ENCODE peak calls at places on chromosomes 7 and 10, in five cellular contexts. H is neuronal stem cell, Z is H1, T is H9, W is IMR-90. M is an unnamed sample.

GRCh38 chr10:16626697-16627096 is 105.0 kb upstream of the C1QL3 start:
- DNase-seq in H (peak), Z (no peak), T (no peak), W (no peak), M (peak)

GRCh38 chr10:66167816-66168215 is 758.0 kb upstream of the LRRTM3 start:
- DNase-seq in H (no peak), Z (no peak), T (no peak), W (no peak), M (peak)

GRCh38 chr7:151735854-151736402 is 141.0 kb downstream of the PRKAG2 start:
- DNase-seq in H (no peak), Z (no peak), T (no peak), W (no peak), M (no peak)

GRCh38 chr10:51430506-51430905 is 268.9 kb downstream of the CSTF2T start:
- DNase-seq in H (no peak), Z (no peak), T (no peak), W (no peak), M (no peak)

GRCh38 chr10:7666253-7667023 is at the start of gene ITIH5:
- DNase-seq in H (peak), Z (no peak), T (peak), W (no peak), M (no peak)

GRCh38 chr7:7639847-7640220 is 718 bp upstream of the UMAD1 start:
- DNase-seq in H (no peak), Z (no peak), T (no peak), W (peak), M (peak)

GRCh38 chr7:17044396-17044795 is 162.6 kb upstream of the AGR3 start:
- DNase-seq in H (no peak), Z (no peak), T (no peak), W (no peak), M (no peak)

GRCh38 chr10:27614776-27615175 is 110.7 kb downstream of the RAB18 start:
- DNase-seq in H (no peak), Z (no peak), T (no peak), W (no peak), M (no peak)

GRCh38 chr10:73810735-73811465 is 498 bp downstream of the NDST2 start:
- DNase-seq in H (no peak), Z (no peak), T (peak), W (no peak), M (peak)

GRCh38 chr10:49512121-49512809 is 26.7 kb downstream of the ERCC6 start:
- DNase-seq in H (no peak), Z (no peak), T (no peak), W (peak), M (peak)

GRCh38 chr10:73253226-73253557 is 748 bp upstream of the MRPS16 start:
- DNase-seq in H (no peak), Z (no peak), T (no peak), W (no peak), M (no peak)

GRCh38 chr10:514137-514671 is 175.3 kb downstream of the DIP2C start:
- DNase-seq in H (no peak), Z (no peak), T (no peak), W (no peak), M (no peak)

DNA sequence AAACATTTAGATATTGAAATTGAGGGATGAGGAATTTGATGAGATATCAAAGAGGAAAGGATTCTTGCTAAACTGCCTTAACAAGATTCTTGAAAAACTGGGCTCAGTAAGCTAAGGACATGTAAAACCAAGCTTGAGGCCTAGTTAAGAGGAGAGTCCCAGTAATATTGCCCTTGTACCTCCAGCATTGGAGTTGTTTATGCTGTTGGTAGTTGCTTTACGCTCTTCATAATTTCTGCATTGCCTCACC is 156.1 kb upstream of the TRIM24 start:
- DNase-seq in H (no peak), Z (no peak), T (no peak), W (no peak), M (no peak)
- H2BK120ac ChIP-seq in H (no peak), Z (peak), T (no peak), W (no peak), M (no peak)

GRCh38 chr7:5713124-5713912 is 68.1 kb downstream of the RNF216 start:
- DNase-seq in H (no peak), Z (no peak), T (no peak), W (no peak), M (no peak)
- H3K18ac ChIP-seq in H (no peak), Z (no peak), T (no peak), W (no peak), M (no peak)

GRCh38 chr7:54877683-54878082 is 118.7 kb upstream of the SEC61G start:
- DNase-seq in H (no peak), Z (no peak), T (no peak), W (no peak), M (no peak)
- H2BK120ac ChIP-seq in H (no peak), Z (no peak), T (no peak), W (no peak), M (no peak)

GRCh38 chr10:118045842-118046490 is 775 bp downstream of the RAB11FIP2 start:
- DNase-seq in H (no peak), Z (no peak), T (no peak), W (peak), M (peak)
- H3K18ac ChIP-seq in H (peak), Z (no peak), T (no peak), W (peak), M (peak)

M was measured in mesenchymal stem cell.